ENCODE peak calls at places on chromosomes 13 and 19, in four cellular contexts. One of them, this sample, is unnamed.

GRCh38 chr13:60178327-60178726 is 14.6 kb upstream of the DIAPH3 start:
- DNase-seq in choroid plexus epithelial cell: no peak
- DNase-seq in endothelial cell: no peak
- DNase-seq in H9: no peak
- DNase-seq in this sample: no peak

GRCh38 chr19:28242317-28242927 is 970.5 kb downstream of the UQCRFS1 start:
- DNase-seq in choroid plexus epithelial cell: peak; percentile 52
- DNase-seq in endothelial cell: peak; percentile 58
- DNase-seq in H9: peak; percentile 55
- DNase-seq in this sample: peak; percentile 38

GRCh38 chr13:26561636-26562537 is 4.4 kb downstream of the WASF3 start:
- DNase-seq in choroid plexus epithelial cell: peak; percentile 79
- DNase-seq in endothelial cell: no peak
- DNase-seq in H9: no peak
- DNase-seq in this sample: no peak

GRCh38 chr19:39937094-39937493 is 2.7 kb upstream of the FCGBP start:
- DNase-seq in choroid plexus epithelial cell: no peak
- DNase-seq in endothelial cell: no peak
- DNase-seq in H9: no peak
- DNase-seq in this sample: no peak

GRCh38 chr19:16566161-16566560 is 6.1 kb downstream of the SLC35E1 start:
- DNase-seq in choroid plexus epithelial cell: no peak
- DNase-seq in endothelial cell: no peak
- DNase-seq in H9: no peak
- DNase-seq in this sample: no peak

GRCh38 chr19:57171551-57172081 is 4.3 kb upstream of the DUXA start:
- DNase-seq in choroid plexus epithelial cell: peak; percentile 61
- DNase-seq in endothelial cell: no peak
- DNase-seq in H9: peak; percentile 75
- DNase-seq in this sample: peak; percentile 52

GRCh38 chr19:29568036-29568788 is 37.9 kb upstream of the POP4 start:
- DNase-seq in choroid plexus epithelial cell: no peak
- DNase-seq in endothelial cell: no peak
- DNase-seq in H9: no peak
- DNase-seq in this sample: no peak

GRCh38 chr19:52351512-52351911 is 15.5 kb downstream of the ZNF610 start:
- DNase-seq in choroid plexus epithelial cell: no peak
- DNase-seq in endothelial cell: peak; percentile 4
- DNase-seq in H9: peak; percentile 85
- DNase-seq in this sample: no peak

GRCh38 chr13:27455331-27455855 is 5.0 kb upstream of the MTIF3 start:
- DNase-seq in choroid plexus epithelial cell: peak; percentile 15
- DNase-seq in endothelial cell: no peak
- DNase-seq in H9: peak; percentile 47
- DNase-seq in this sample: no peak

GRCh38 chr13:73803997-73804396 is 330.2 kb downstream of the KLF12 start:
- DNase-seq in choroid plexus epithelial cell: peak; percentile 48
- DNase-seq in endothelial cell: no peak
- DNase-seq in H9: no peak
- DNase-seq in this sample: no peak

GRCh38 chr19:13935765-13936486 is 2.3 kb downstream of the PODNL1 start:
- DNase-seq in choroid plexus epithelial cell: no peak
- DNase-seq in endothelial cell: no peak
- DNase-seq in H9: peak; percentile 71
- DNase-seq in this sample: peak; percentile 58

GRCh38 chr19:30634431-30634830 is 262.2 kb downstream of the ZNF536 start:
- DNase-seq in choroid plexus epithelial cell: no peak
- DNase-seq in endothelial cell: no peak
- DNase-seq in H9: no peak
- DNase-seq in this sample: no peak

DNA sequence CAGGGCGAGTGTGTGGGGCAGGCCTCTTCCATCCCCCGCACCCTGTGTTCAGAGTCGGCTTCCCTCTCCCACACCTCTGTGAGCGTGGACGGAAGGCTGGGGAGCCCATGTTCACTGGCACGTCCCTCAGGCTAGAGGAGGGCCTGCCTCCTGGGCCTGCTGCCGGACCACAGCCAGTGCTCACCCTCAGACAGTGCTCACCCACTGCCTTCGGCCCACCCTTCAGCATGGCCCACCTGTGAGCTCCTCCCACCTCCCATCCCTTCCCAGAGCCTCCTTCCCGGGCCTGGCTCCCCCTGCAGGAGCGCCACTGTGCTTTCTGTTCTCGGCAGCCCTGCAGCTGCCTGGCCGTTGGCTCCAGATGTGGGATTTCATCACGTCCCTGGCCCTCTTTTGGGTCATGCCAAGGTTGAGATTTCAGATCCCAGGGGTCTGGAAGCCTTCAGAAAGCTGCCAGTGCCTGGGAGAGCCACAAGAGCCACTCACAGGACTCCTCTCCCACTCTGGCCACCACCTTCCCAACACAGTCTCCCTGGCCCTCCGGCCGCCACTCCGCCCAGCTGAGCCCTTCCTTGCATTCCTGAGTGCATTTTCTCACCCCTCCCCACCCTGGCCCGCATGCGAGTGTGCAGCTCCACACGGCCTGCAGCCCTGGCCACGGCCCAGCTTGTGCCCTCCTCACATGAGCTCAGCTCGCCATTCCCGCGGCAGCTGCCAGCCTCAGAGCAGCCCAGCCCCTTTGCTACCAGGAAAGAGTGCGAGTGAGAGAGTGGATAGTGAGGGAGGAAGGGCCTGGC is 25.3 kb downstream of the CAPN12 start:
- DNase-seq in choroid plexus epithelial cell: peak; percentile 31
- DNase-seq in endothelial cell: no peak
- DNase-seq in H9: peak; percentile 74
- DNase-seq in this sample: no peak
- TF ChIP-seq CTCF in choroid plexus epithelial cell: peak; percentile 58
- TF ChIP-seq CTCF in endothelial cell: no peak
- TF ChIP-seq CTCF in H9: peak; percentile 63
- TF ChIP-seq CTCF in this sample: peak; percentile 9

GRCh38 chr19:1668339-1669123 is 16.1 kb upstream of the TCF3 start:
- DNase-seq in choroid plexus epithelial cell: peak; percentile 18
- DNase-seq in endothelial cell: peak; percentile 10
- DNase-seq in H9: no peak
- DNase-seq in this sample: peak; percentile 41
- TF ChIP-seq CTCF in choroid plexus epithelial cell: no peak
- TF ChIP-seq CTCF in endothelial cell: no peak
- TF ChIP-seq CTCF in H9: no peak
- TF ChIP-seq CTCF in this sample: no peak

GRCh38 chr13:50081106-50081898 is 66.1 kb downstream of the KCNRG start:
- DNase-seq in choroid plexus epithelial cell: no peak
- DNase-seq in endothelial cell: peak; percentile 51
- DNase-seq in H9: peak; percentile 63
- DNase-seq in this sample: peak; percentile 78
- TF ChIP-seq CTCF in choroid plexus epithelial cell: peak; percentile 34
- TF ChIP-seq CTCF in endothelial cell: no peak
- TF ChIP-seq CTCF in H9: peak; percentile 51
- TF ChIP-seq CTCF in this sample: no peak

GRCh38 chr19:54648129-54648528 is 14.7 kb upstream of the LILRB4 start:
- DNase-seq in choroid plexus epithelial cell: no peak
- DNase-seq in endothelial cell: no peak
- DNase-seq in H9: no peak
- DNase-seq in this sample: no peak

GRCh38 chr19:54654447-54655321 is 8.1 kb upstream of the LILRB4 start:
- DNase-seq in choroid plexus epithelial cell: no peak
- DNase-seq in endothelial cell: no peak
- DNase-seq in H9: no peak
- DNase-seq in this sample: no peak

GRCh38 chr19:54650108-54650666 is 12.6 kb upstream of the LILRB4 start:
- DNase-seq in choroid plexus epithelial cell: no peak
- DNase-seq in endothelial cell: no peak
- DNase-seq in H9: no peak
- DNase-seq in this sample: no peak

DNA sequence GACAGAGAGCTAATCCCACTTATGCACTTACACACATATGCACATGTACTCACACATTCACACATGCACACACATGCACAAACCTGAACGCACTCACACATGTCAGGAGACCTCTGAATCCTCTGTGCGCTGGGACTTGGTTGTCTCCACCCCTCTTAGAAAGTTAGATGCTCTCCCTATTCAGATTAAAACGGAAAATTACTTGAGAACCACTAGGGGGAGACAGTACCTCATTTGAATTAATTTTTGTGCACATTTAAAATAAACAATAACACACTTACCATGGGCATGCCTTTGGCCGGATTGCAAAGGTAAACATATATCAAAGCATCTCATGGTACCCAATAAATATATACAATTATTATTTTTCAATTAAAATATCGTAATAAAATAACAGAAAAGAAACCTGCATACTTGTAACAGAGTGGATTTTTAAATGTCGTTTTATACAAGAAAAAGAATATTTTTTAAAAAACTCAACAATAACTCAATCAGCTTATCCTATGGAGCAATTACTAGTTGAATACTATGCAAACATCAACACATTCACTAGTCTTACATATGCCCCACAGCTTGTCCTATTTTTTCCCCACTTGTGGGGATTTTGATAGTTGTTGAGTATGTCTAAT is 9.5 kb upstream of the LILRB4 start:
- DNase-seq in choroid plexus epithelial cell: peak; percentile 52
- DNase-seq in endothelial cell: no peak
- DNase-seq in H9: no peak
- DNase-seq in this sample: no peak
- TF ChIP-seq CTCF in choroid plexus epithelial cell: peak; percentile 53
- TF ChIP-seq CTCF in endothelial cell: no peak
- TF ChIP-seq CTCF in H9: peak; percentile 59
- TF ChIP-seq CTCF in this sample: no peak

DNA sequence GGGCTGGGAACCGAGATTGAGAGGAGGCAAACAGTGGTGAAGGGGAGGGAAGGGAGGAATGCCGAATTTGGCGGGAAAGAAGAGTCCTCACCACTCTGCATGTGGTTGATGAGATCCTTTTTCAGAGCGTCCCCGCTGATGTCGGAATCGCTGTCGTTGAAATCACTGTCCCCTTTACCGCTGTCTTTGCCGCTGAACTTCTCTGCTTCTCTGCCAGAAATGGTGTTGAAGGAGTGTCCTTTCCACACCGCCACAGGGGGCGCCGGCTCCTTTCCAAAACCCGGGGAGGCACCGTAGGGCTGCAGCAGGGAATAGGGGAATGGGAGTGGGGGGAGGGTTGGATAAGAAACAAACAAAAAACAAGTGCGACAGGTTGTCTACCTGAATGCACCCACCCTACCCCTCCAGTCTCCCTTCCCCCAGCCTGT is 3.1 kb downstream of the PCDH8 start:
- DNase-seq in choroid plexus epithelial cell: no peak
- DNase-seq in endothelial cell: peak; percentile 60
- DNase-seq in H9: peak; percentile 61
- DNase-seq in this sample: peak; percentile 35
- TF ChIP-seq CTCF in choroid plexus epithelial cell: no peak
- TF ChIP-seq CTCF in endothelial cell: no peak
- TF ChIP-seq CTCF in H9: peak; percentile 24
- TF ChIP-seq CTCF in this sample: peak; percentile 11

GRCh38 chr13:52848455-52849190 is at the start of gene PCDH8:
- DNase-seq in choroid plexus epithelial cell: no peak
- DNase-seq in endothelial cell: peak; percentile 77
- DNase-seq in H9: peak; percentile 91
- DNase-seq in this sample: peak; percentile 92
- TF ChIP-seq CTCF in choroid plexus epithelial cell: no peak
- TF ChIP-seq CTCF in endothelial cell: no peak
- TF ChIP-seq CTCF in H9: no peak
- TF ChIP-seq CTCF in this sample: no peak

GRCh38 chr19:49118565-49119410 is at the start of gene C19orf73:
- DNase-seq in choroid plexus epithelial cell: peak; percentile 96
- DNase-seq in endothelial cell: peak; percentile 95
- DNase-seq in H9: peak; percentile 90
- DNase-seq in this sample: peak; percentile 96

GRCh38 chr19:49120868-49121267 is 1.5 kb downstream of the PPFIA3 start:
- DNase-seq in choroid plexus epithelial cell: no peak
- DNase-seq in endothelial cell: no peak
- DNase-seq in H9: no peak
- DNase-seq in this sample: no peak

GRCh38 chr19:49120325-49120683 is 960 bp downstream of the PPFIA3 start:
- DNase-seq in choroid plexus epithelial cell: no peak
- DNase-seq in endothelial cell: no peak
- DNase-seq in H9: no peak
- DNase-seq in this sample: no peak

GRCh38 chr19:49117677-49118564 is 1.0 kb downstream of the C19orf73 start:
- DNase-seq in choroid plexus epithelial cell: no peak
- DNase-seq in endothelial cell: no peak
- DNase-seq in H9: no peak
- DNase-seq in this sample: no peak

GRCh38 chr19:49119411-49120324 is at the start of gene PPFIA3:
- DNase-seq in choroid plexus epithelial cell: peak; percentile 69
- DNase-seq in endothelial cell: peak; percentile 79
- DNase-seq in H9: peak; percentile 69
- DNase-seq in this sample: peak; percentile 85
- TF ChIP-seq CTCF in choroid plexus epithelial cell: no peak
- TF ChIP-seq CTCF in endothelial cell: no peak
- TF ChIP-seq CTCF in H9: no peak
- TF ChIP-seq CTCF in this sample: no peak

GRCh38 chr19:55353356-55353802 is 1.1 kb downstream of the COX6B2 start:
- DNase-seq in choroid plexus epithelial cell: no peak
- DNase-seq in endothelial cell: no peak
- DNase-seq in H9: no peak
- DNase-seq in this sample: peak; percentile 42

GRCh38 chr19:55352746-55353145 is 1.8 kb downstream of the COX6B2 start:
- DNase-seq in choroid plexus epithelial cell: no peak
- DNase-seq in endothelial cell: no peak
- DNase-seq in H9: no peak
- DNase-seq in this sample: no peak

GRCh38 chr19:55355213-55355821 is 798 bp upstream of the COX6B2 start:
- DNase-seq in choroid plexus epithelial cell: no peak
- DNase-seq in endothelial cell: no peak
- DNase-seq in H9: no peak
- DNase-seq in this sample: no peak

GRCh38 chr19:55353803-55354697 is 469 bp downstream of the COX6B2 start:
- DNase-seq in choroid plexus epithelial cell: peak; percentile 61
- DNase-seq in endothelial cell: peak; percentile 72
- DNase-seq in H9: peak; percentile 88
- DNase-seq in this sample: peak; percentile 89

GRCh38 chr19:55354698-55355212 is at the start of gene COX6B2:
- DNase-seq in choroid plexus epithelial cell: no peak
- DNase-seq in endothelial cell: no peak
- DNase-seq in H9: no peak
- DNase-seq in this sample: no peak
- TF ChIP-seq CTCF in choroid plexus epithelial cell: no peak
- TF ChIP-seq CTCF in endothelial cell: no peak
- TF ChIP-seq CTCF in H9: peak; percentile 18
- TF ChIP-seq CTCF in this sample: no peak

This sample was measured in nephron progenitor cell.